ENCODE peak calls at places on chromosomes 13 and 19, in four cellular contexts. L is trophoblast cell, Z is IMR-90, W is H1. U is an unnamed sample.

GRCh38 chr13:50916701-50917184 is 7.2 kb downstream of the RNASEH2B start:
- DNase-seq in Z (no peak), L (peak), W (no peak), U (no peak)

GRCh38 chr19:42188665-42189064 is 28.8 kb downstream of the DEDD2 start:
- DNase-seq in Z (no peak), L (no peak), W (no peak), U (no peak)

GRCh38 chr19:49592486-49593232 is 1.7 kb downstream of the PRR12 start:
- DNase-seq in L (peak), W (no peak), Z (no peak), U (peak)

GRCh38 chr13:70188567-70188966 is 80.3 kb upstream of the KLHL1 start:
- DNase-seq in W (no peak), L (no peak), Z (no peak), U (no peak)

GRCh38 chr13:78465250-78465649 is 138.1 kb downstream of the POU4F1 start:
- DNase-seq in L (no peak), W (no peak), Z (no peak), U (no peak)

GRCh38 chr13:98910501-98910951 is 67.3 kb downstream of the DOCK9 start:
- DNase-seq in W (no peak), L (peak), Z (peak), U (no peak)

GRCh38 chr19:45164577-45165335 is 4.0 kb upstream of the NKPD1 start:
- DNase-seq in L (peak), W (peak), Z (peak), U (peak)

GRCh38 chr19:35332817-35333216 is 3.8 kb downstream of the CD22 start:
- DNase-seq in L (no peak), W (no peak), Z (no peak), U (no peak)

GRCh38 chr19:33387351-33388230 is 14.1 kb downstream of the CEBPG start:
- DNase-seq in Z (no peak), W (no peak), L (no peak), U (no peak)

GRCh38 chr13:52070929-52071523 is 46.5 kb downstream of the UTP14C start:
- DNase-seq in Z (peak), W (no peak), L (peak), U (no peak)

GRCh38 chr19:13132471-13133166 is 14.6 kb downstream of the NACC1 start:
- DNase-seq in W (no peak), L (no peak), Z (peak), U (peak)

GRCh38 chr19:50449236-50449899 is 16.7 kb downstream of the MYBPC2 start:
- DNase-seq in L (no peak), W (no peak), Z (no peak), U (no peak)

GRCh38 chr13:26996965-26997752 is 174.5 kb downstream of the USP12 start:
- DNase-seq in W (no peak), Z (no peak), L (no peak), U (no peak)
- H2AFZ ChIP-seq in W (no peak), Z (no peak), L (no peak), U (no peak)

DNA sequence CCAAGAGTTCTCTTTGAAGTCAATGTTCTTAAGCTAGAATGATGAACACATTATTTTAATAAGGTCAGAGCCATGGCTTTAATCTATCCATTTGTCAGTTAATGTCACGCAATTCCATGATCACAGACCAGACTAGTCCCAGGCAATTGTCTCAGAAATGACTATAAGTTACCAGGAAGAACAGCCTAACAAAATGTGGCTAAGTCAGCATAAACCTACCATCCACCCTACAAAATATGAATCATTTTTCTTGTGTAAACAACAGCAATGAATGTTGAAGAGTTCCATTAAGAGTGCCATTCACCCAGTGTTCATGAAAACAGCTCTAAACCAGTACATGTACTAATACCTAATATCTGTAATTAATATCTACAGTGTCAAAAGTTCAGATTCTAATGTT is 127.5 kb downstream of the KCTD12 start:
- DNase-seq in Z (no peak), L (no peak), W (no peak), U (no peak)
- H2AK5ac ChIP-seq in Z (no peak), L (no peak), W (no peak), U (no peak)

GRCh38 chr13:46278474-46278873 is 66.7 kb downstream of the LRRC63 start:
- DNase-seq in L (no peak), W (no peak), Z (no peak), U (peak)
- H4K8ac ChIP-seq in L (no peak), W (peak), Z (no peak), U (no peak)

GRCh38 chr19:4402171-4403004 is at the start of gene CHAF1A:
- DNase-seq in W (peak), L (peak), Z (peak), U (peak)
- H2AFZ ChIP-seq in W (no peak), L (peak), Z (peak), U (no peak)

GRCh38 chr13:45820106-45820838 is 31.3 kb downstream of the SIAH3 start:
- DNase-seq in Z (no peak), W (peak), L (no peak), U (no peak)
- H2AK5ac ChIP-seq in Z (no peak), W (peak), L (no peak), U (no peak)

GRCh38 chr19:38650911-38651584 is 3.6 kb downstream of the ACTN4 start:
- DNase-seq in L (peak), W (no peak), Z (peak), U (no peak)

GRCh38 chr19:38648789-38649304 is 1.4 kb downstream of the ACTN4 start:
- DNase-seq in Z (no peak), L (no peak), W (no peak), U (no peak)

GRCh38 chr19:38649305-38650179 is 2.1 kb downstream of the ACTN4 start:
- DNase-seq in Z (no peak), W (no peak), L (no peak), U (no peak)

GRCh38 chr19:38647966-38648788 is 728 bp downstream of the ACTN4 start:
- DNase-seq in W (no peak), Z (no peak), L (no peak), U (no peak)

DNA sequence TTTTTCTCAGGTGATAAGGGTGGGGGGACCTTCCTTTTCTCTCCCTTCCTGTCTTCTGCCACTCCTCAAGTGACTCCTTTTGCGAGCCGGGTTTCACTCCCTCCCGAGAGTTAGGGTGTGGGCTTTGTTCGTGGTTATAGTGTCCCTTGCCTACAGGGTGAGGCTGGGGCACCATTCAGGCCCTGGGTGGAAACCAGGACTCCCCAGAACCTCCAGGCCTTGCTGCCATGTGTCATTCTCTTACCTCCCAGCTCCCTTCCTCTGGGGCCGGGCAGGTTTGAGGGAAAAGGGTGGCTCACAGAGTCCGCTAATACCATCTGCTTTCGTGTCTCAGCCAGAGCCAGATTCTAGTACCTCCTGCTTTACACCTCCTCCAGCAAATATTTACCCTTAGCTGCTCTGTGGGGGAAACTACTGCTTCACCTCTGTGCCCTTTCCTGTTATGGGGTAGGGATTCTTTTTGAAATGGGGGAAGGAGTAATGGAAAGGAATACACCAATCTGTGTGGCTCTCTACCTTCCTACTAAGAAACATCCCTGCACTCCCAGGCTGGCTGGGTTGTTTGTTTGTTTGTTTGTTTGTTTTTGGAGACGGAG is 2.8 kb downstream of the ACTN4 start:
- DNase-seq in L (no peak), W (no peak), Z (no peak), U (no peak)
- H4K8ac ChIP-seq in L (peak), W (no peak), Z (peak), U (no peak)

U was measured in H9.